ENCODE peak calls at places on chromosomes 4 and X, in seven cellular contexts. H is fibroblast of mammary gland, B is brain microvascular endothelial cell, V is IMR-90, L is fibroblast of pulmonary artery, C is foreskin fibroblast, G is cardiac fibroblast. A is an unnamed sample.

GRCh38 chr4:113837397-113837796 is 75.9 kb upstream of the CAMK2D start:
- DNase-seq in H (peak), B (peak), V (peak), L (peak), C (peak), G (peak), A (peak)

GRCh38 chr4:82898322-82899243 is 2.0 kb upstream of the THAP9 start:
- DNase-seq in H (peak), B (peak), V (peak), L (peak), C (peak), G (peak), A (peak)

GRCh38 chr4:47814896-47815295 is 23.0 kb downstream of the CORIN start:
- DNase-seq in H (peak), B (peak), V (peak), L (no peak), C (peak), G (peak), A (no peak)

GRCh38 chrX:14676431-14676830 is 147.1 kb downstream of the GLRA2 start:
- DNase-seq in H (peak), B (no peak), V (peak), L (peak), C (peak), G (peak), A (no peak)

GRCh38 chr4:29560452-29560851 is 1159.7 kb upstream of the PCDH7 start:
- DNase-seq in H (peak), B (no peak), V (no peak), L (no peak), C (no peak), G (no peak), A (no peak)

GRCh38 chr4:85102606-85103005 is 136.1 kb upstream of the WDFY3 start:
- DNase-seq in H (no peak), B (peak), V (no peak), L (no peak), C (no peak), G (no peak), A (no peak)

GRCh38 chrX:9885150-9885549 is 82.0 kb upstream of the CLDN34 start:
- DNase-seq in H (peak), B (peak), V (peak), L (peak), C (peak), G (peak), A (peak)

GRCh38 chr4:7976634-7977033 is 37.0 kb upstream of the AFAP1 start:
- DNase-seq in H (no peak), B (no peak), V (no peak), L (no peak), C (no peak), G (no peak), A (no peak)

GRCh38 chrX:154654372-154654771 is 993 bp upstream of the CTAG2 start:
- DNase-seq in H (no peak), B (no peak), V (no peak), L (no peak), C (no peak), G (no peak), A (no peak)

GRCh38 chr4:54217642-54218486 is 11.2 kb upstream of the PDGFRA start:
- DNase-seq in H (peak), B (peak), V (peak), L (peak), C (peak), G (peak), A (peak)

GRCh38 chr4:70901984-70902576 is at the start of gene MOB1B:
- DNase-seq in H (peak), B (peak), V (peak), L (peak), C (peak), G (peak), A (peak)

GRCh38 chr4:10115657-10116624 is 658 bp downstream of the WDR1 start:
- DNase-seq in H (no peak), B (no peak), V (no peak), L (no peak), C (no peak), G (peak), A (peak)

GRCh38 chrX:155968106-155968714 is 29.3 kb upstream of the IL9R start:
- DNase-seq in H (no peak), B (no peak), V (no peak), L (no peak), C (no peak), G (no peak), A (no peak)

GRCh38 chr4:7783560-7783959 is 156.1 kb downstream of the AFAP1 start:
- DNase-seq in H (no peak), B (no peak), V (no peak), L (no peak), C (no peak), G (no peak), A (no peak)

GRCh38 chrX:12447448-12448154 is 309.3 kb downstream of the FRMPD4 start:
- DNase-seq in H (peak), B (peak), V (peak), L (peak), C (peak), G (peak), A (peak)

GRCh38 chr4:164659765-164660164 is 94.2 kb upstream of the SMIM31 start:
- DNase-seq in H (no peak), B (no peak), V (no peak), L (no peak), C (no peak), G (no peak), A (no peak)

GRCh38 chr4:25252230-25253071 is 18.6 kb downstream of the PI4K2B start:
- DNase-seq in H (no peak), B (no peak), V (no peak), L (no peak), C (no peak), G (no peak), A (no peak)

GRCh38 chr4:57305836-57306235 is 195.7 kb upstream of the IGFBP7 start:
- DNase-seq in H (no peak), B (no peak), V (no peak), L (no peak), C (no peak), G (no peak), A (no peak)

GRCh38 chrX:24245201-24245600 is 68.7 kb downstream of the SUPT20HL2 start:
- DNase-seq in H (peak), B (no peak), V (peak), L (peak), C (peak), G (peak), A (peak)

GRCh38 chr4:128468485-128468989 is 180.9 kb upstream of the PGRMC2 start:
- DNase-seq in H (peak), B (peak), V (peak), L (peak), C (peak), G (peak), A (peak)

GRCh38 chrX:29518100-29518499 is 697.3 kb upstream of the MAGEB2 start:
- DNase-seq in H (no peak), B (no peak), V (no peak), L (no peak), C (no peak), G (no peak), A (no peak)

GRCh38 chrX:129932792-129933321 is 26.9 kb downstream of the UTP14A start:
- DNase-seq in H (no peak), B (no peak), V (no peak), L (no peak), C (no peak), G (peak), A (no peak)

GRCh38 chrX:51461053-51462050 is 35.0 kb downstream of the NUDT11 start:
- DNase-seq in H (peak), B (peak), V (peak), L (peak), C (peak), G (peak), A (peak)

GRCh38 chr4:41120297-41121217 is 93.8 kb downstream of the APBB2 start:
- DNase-seq in H (peak), B (peak), V (peak), L (peak), C (no peak), G (peak), A (peak)

GRCh38 chrX:100649550-100650356 is 5.8 kb downstream of the SRPX2 start:
- DNase-seq in H (peak), B (peak), V (peak), L (peak), C (peak), G (peak), A (peak)

GRCh38 chrX:108199691-108200090 is 108.1 kb downstream of the ATG4A start:
- DNase-seq in H (peak), B (peak), V (peak), L (peak), C (peak), G (peak), A (peak)

GRCh38 chrX:103063191-103063845 is 653 bp downstream of the BEX1 start:
- DNase-seq in H (peak), B (peak), V (peak), L (peak), C (peak), G (peak), A (peak)

GRCh38 chr4:154720123-154720522 is 23.7 kb upstream of the LRAT start:
- DNase-seq in H (peak), B (no peak), V (no peak), L (no peak), C (no peak), G (peak), A (no peak)

GRCh38 chr4:44446801-44447562 is 1.6 kb downstream of the KCTD8 start:
- DNase-seq in H (no peak), B (no peak), V (no peak), L (no peak), C (no peak), G (no peak), A (no peak)

GRCh38 chrX:118652717-118653116 is 74.7 kb upstream of the IL13RA1 start:
- DNase-seq in H (peak), B (peak), V (peak), L (peak), C (peak), G (peak), A (peak)

GRCh38 chr4:106264331-106264728 is 51.7 kb downstream of the TBCK start:
- DNase-seq in H (no peak), B (no peak), V (peak), L (no peak), C (no peak), G (no peak), A (no peak)

GRCh38 chrX:130676861-130677260 is 226.1 kb downstream of the ENOX2 start:
- DNase-seq in H (no peak), B (no peak), V (no peak), L (peak), C (no peak), G (no peak), A (no peak)

GRCh38 chr4:57110635-57111546 is 706 bp upstream of the IGFBP7 start:
- DNase-seq in H (peak), B (peak), V (peak), L (peak), C (peak), G (peak), A (peak)

GRCh38 chrX:63560601-63561218 is 209.6 kb upstream of the SPIN4 start:
- DNase-seq in H (peak), B (peak), V (peak), L (peak), C (peak), G (peak), A (peak)

GRCh38 chr4:173793937-173794510 is 264.0 kb upstream of the HAND2 start:
- DNase-seq in H (no peak), B (no peak), V (peak), L (peak), C (no peak), G (no peak), A (peak)

GRCh38 chr4:15317246-15317645 is 110.6 kb upstream of the C1QTNF7 start:
- DNase-seq in H (peak), B (no peak), V (peak), L (no peak), C (no peak), G (no peak), A (no peak)

GRCh38 chrX:131792789-131793462 is 230.2 kb upstream of the STK26 start:
- DNase-seq in H (peak), B (peak), V (peak), L (no peak), C (peak), G (peak), A (peak)
- H3K4me3 ChIP-seq in H (peak), B (peak), V (peak), L (no peak), C (no peak), G (no peak), A (peak)

GRCh38 chr4:92304636-92305035 is 870 bp downstream of the GRID2 start:
- DNase-seq in H (no peak), B (no peak), V (no peak), L (peak), C (no peak), G (peak), A (no peak)
- TF ChIP-seq CTCF in H (no peak), B (no peak), V (no peak), L (no peak), C (no peak), G (no peak), A (no peak)

DNA sequence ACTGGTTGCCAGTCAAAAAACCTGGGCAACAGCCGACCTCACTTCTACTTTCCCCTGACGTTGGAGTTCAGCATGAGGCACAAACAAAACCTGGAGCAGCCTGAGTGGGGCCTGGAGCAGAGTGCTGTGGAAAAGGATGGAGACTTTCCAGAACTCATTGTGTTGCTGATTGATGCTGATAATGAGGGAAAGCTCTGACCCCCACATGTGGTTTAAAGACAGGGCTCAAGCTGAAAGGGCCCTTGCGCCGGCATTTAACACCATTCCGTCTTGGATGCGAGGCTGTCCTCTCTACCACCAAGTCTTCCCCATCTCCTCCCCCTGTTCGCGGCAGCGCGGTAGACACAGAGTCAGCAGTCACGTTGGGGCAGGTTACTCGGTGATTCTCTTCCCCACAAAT is 630 bp downstream of the CCDC158 start:
- DNase-seq in H (no peak), B (no peak), V (no peak), L (no peak), C (no peak), G (no peak), A (no peak)
- H3K4me3 ChIP-seq in H (no peak), B (peak), V (no peak), L (peak), C (peak), G (no peak), A (no peak)

GRCh38 chrX:72461288-72461687 is 111.4 kb downstream of the HDAC8 start:
- DNase-seq in H (peak), B (no peak), V (no peak), L (no peak), C (no peak), G (no peak), A (peak)

GRCh38 chrX:72466493-72466892 is 106.2 kb downstream of the HDAC8 start:
- DNase-seq in H (peak), B (no peak), V (no peak), L (peak), C (no peak), G (peak), A (peak)

GRCh38 chrX:72461766-72462165 is 110.9 kb downstream of the HDAC8 start:
- DNase-seq in H (peak), B (no peak), V (no peak), L (peak), C (no peak), G (peak), A (peak)

GRCh38 chrX:72465882-72466281 is 106.8 kb downstream of the HDAC8 start:
- DNase-seq in H (no peak), B (no peak), V (no peak), L (no peak), C (no peak), G (no peak), A (no peak)

GRCh38 chrX:72460715-72461114 is 111.9 kb downstream of the HDAC8 start:
- DNase-seq in H (no peak), B (no peak), V (no peak), L (no peak), C (no peak), G (no peak), A (no peak)
- TF ChIP-seq CTCF in H (no peak), B (no peak), V (no peak), L (no peak), C (no peak), G (no peak), A (no peak)

GRCh38 chr4:6306299-6306698 is 36.6 kb downstream of the WFS1 start:
- DNase-seq in H (no peak), B (no peak), V (no peak), L (no peak), C (no peak), G (no peak), A (no peak)

GRCh38 chr4:6309755-6310154 is 40.1 kb downstream of the WFS1 start:
- DNase-seq in H (no peak), B (no peak), V (no peak), L (no peak), C (no peak), G (no peak), A (no peak)

GRCh38 chr4:6307891-6308290 is 38.2 kb downstream of the WFS1 start:
- DNase-seq in H (no peak), B (no peak), V (no peak), L (no peak), C (no peak), G (no peak), A (no peak)

GRCh38 chr4:6307230-6307629 is 37.6 kb downstream of the WFS1 start:
- DNase-seq in H (no peak), B (no peak), V (no peak), L (no peak), C (no peak), G (no peak), A (no peak)

GRCh38 chr4:6308890-6309643 is 39.4 kb downstream of the WFS1 start:
- DNase-seq in H (no peak), B (no peak), V (no peak), L (no peak), C (no peak), G (no peak), A (no peak)
- H3K4me3 ChIP-seq in H (no peak), B (peak), V (peak), L (no peak), C (peak), G (no peak), A (no peak)

GRCh38 chrX:110167952-110168451 is 149.9 kb downstream of the AMMECR1 start:
- DNase-seq in H (no peak), B (peak), V (no peak), L (no peak), C (peak), G (peak), A (no peak)
- TF ChIP-seq CTCF in H (peak), B (peak), V (peak), L (peak), C (peak), G (peak), A (peak)

GRCh38 chr4:39975488-39976089 is 2.1 kb downstream of the PDS5A start:
- DNase-seq in H (peak), B (peak), V (peak), L (peak), C (peak), G (peak), A (peak)

GRCh38 chr4:39976141-39976944 is 1.4 kb downstream of the PDS5A start:
- DNase-seq in H (peak), B (peak), V (peak), L (peak), C (peak), G (peak), A (peak)

DNA sequence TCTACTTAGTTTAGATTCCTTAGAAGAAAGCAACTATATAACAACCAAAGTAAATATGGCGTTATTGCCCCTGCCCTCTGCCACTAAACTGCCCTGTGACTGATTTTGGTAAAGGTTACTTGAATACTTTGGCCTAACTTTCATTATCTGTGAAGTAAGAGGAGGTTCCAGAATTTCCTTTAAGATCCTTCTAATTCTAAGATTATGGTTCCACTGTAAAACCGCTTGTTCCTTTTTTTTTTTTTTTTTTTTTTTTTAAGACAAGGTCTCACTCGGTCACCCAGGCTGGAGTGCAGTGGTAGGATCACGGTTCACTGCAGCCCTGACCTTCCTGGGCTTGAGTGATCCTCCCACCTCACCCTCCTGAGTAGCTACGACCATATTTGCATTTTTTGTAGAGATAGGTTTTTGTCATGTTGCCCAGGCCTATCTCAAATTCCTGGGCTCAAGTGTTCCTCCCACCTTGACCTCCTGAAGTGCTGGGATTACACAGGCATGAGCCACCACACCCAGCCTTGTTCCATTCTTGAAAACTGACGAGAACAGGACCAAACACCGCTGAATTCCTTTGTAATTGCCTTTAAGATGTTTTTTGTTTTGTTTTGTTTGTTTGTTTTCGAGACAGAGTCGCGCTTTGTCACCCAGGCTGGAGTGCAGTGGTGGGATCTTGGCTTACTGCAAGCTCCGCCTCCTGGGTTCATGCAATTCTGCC is 7.0 kb downstream of the PDS5A start:
- DNase-seq in H (no peak), B (no peak), V (no peak), L (peak), C (peak), G (peak), A (no peak)
- H3K4me3 ChIP-seq in H (no peak), B (no peak), V (no peak), L (no peak), C (no peak), G (no peak), A (no peak)

GRCh38 chr4:163556169-163556568 is 61.7 kb downstream of the TMA16 start:
- DNase-seq in H (peak), B (no peak), V (peak), L (no peak), C (no peak), G (no peak), A (no peak)
- TF ChIP-seq CTCF in H (peak), B (no peak), V (peak), L (no peak), C (no peak), G (no peak), A (no peak)

GRCh38 chr4:73870260-73870659 is 1.1 kb downstream of the CXCL1 start:
- DNase-seq in H (peak), B (no peak), V (no peak), L (peak), C (no peak), G (peak), A (peak)
- H3K4me3 ChIP-seq in H (peak), B (peak), V (no peak), L (peak), C (peak), G (peak), A (peak)